ENCODE peak calls at places on chromosome 2, in nine cellular contexts. D is amygdala, U is iPS-NIHi11, Y is pulmonary artery endothelial cell, G is erythroblast, O is posterior cingulate gyrus, K is fibroblast of pulmonary artery, E is HCT116, P is T-helper 2 cell. W is an unnamed sample.

GRCh38 chr2:47334356-47335136 is 68.4 kb upstream of the MSH2 start:
- DNase-seq in P (no peak), D (no peak), G (peak), E (no peak), U (no peak), K (no peak), O (no peak), Y (no peak), W (peak)

GRCh38 chr2:100470182-100470581 is at the start of gene NMS:
- DNase-seq in G (no peak), D (no peak), U (no peak), O (no peak), E (no peak), K (no peak), P (no peak), Y (no peak), W (no peak)

GRCh38 chr2:64913357-64913869 is 75.8 kb upstream of the SLC1A4 start:
- DNase-seq in K (no peak), P (no peak), U (peak), D (no peak), O (no peak), E (peak), G (peak), Y (no peak), W (no peak)

GRCh38 chr2:38214209-38214717 is 138.3 kb upstream of the CYP1B1 start:
- DNase-seq in K (no peak), D (no peak), G (no peak), U (no peak), P (no peak), E (no peak), Y (no peak), O (no peak), W (peak)

GRCh38 chr2:208350610-208351009 is 56.0 kb upstream of the PTH2R start:
- DNase-seq in D (no peak), U (no peak), G (no peak), E (no peak), P (no peak), O (no peak), K (peak), Y (no peak), W (no peak)

GRCh38 chr2:20614201-20615045 is 36.5 kb downstream of the HS1BP3 start:
- DNase-seq in O (peak), P (no peak), E (no peak), G (no peak), K (no peak), D (no peak), U (peak), Y (no peak), W (peak)

GRCh38 chr2:147420517-147420916 is 424.3 kb upstream of the ACVR2A start:
- DNase-seq in P (no peak), U (peak), O (no peak), K (no peak), E (no peak), D (no peak), G (no peak), Y (no peak), W (no peak)

GRCh38 chr2:222796413-222797103 is 64.3 kb upstream of the ACSL3 start:
- DNase-seq in O (no peak), E (no peak), Y (no peak), U (no peak), P (no peak), K (no peak), D (no peak), G (no peak), W (no peak)

GRCh38 chr2:231926180-231926741 is at the start of gene NPPC:
- DNase-seq in U (peak), K (peak), P (no peak), G (peak), O (peak), D (no peak), E (no peak), Y (no peak), W (peak)

GRCh38 chr2:127901339-127902072 is 15.8 kb upstream of the AMMECR1L start:
- DNase-seq in K (peak), G (no peak), U (no peak), O (peak), Y (no peak), P (no peak), D (peak), E (no peak), W (no peak)

GRCh38 chr2:42495234-42495581 is 1.4 kb upstream of the KCNG3 start:
- DNase-seq in E (no peak), D (no peak), P (no peak), O (no peak), G (no peak), U (no peak), Y (no peak), K (no peak), W (no peak)

GRCh38 chr2:224334083-224334482 is 67.8 kb downstream of the FAM124B start:
- DNase-seq in E (no peak), U (no peak), G (no peak), K (no peak), P (no peak), Y (no peak), O (no peak), D (no peak), W (no peak)

GRCh38 chr2:22355816-22356433 is 1029.1 kb upstream of the KLHL29 start:
- DNase-seq in G (peak), Y (no peak), D (peak), P (no peak), O (peak), K (peak), E (no peak), U (peak), W (peak)

GRCh38 chr2:43273477-43273876 is 47.1 kb upstream of the ZFP36L2 start:
- DNase-seq in U (no peak), K (no peak), D (no peak), Y (no peak), E (no peak), O (no peak), G (no peak), P (no peak), W (no peak)

GRCh38 chr2:85156141-85156540 is 22.9 kb downstream of the TCF7L1 start:
- DNase-seq in P (no peak), D (no peak), K (peak), E (no peak), O (no peak), G (no peak), Y (no peak), U (no peak), W (peak)

GRCh38 chr2:239824051-239824694 is 201.0 kb downstream of the NDUFA10 start:
- DNase-seq in U (peak), G (peak), P (no peak), O (no peak), E (peak), K (no peak), D (no peak), Y (no peak), W (peak)

GRCh38 chr2:184312970-184313369 is 285.4 kb upstream of the ZNF804A start:
- DNase-seq in E (no peak), P (no peak), G (no peak), U (no peak), Y (no peak), D (no peak), O (no peak), K (no peak), W (no peak)

GRCh38 chr2:85733121-85733960 is 20.4 kb upstream of the ATOH8 start:
- DNase-seq in Y (no peak), K (no peak), D (no peak), E (no peak), P (no peak), O (no peak), G (no peak), U (no peak), W (no peak)

GRCh38 chr2:214674278-214674677 is 135.2 kb downstream of the BARD1 start:
- DNase-seq in P (no peak), G (no peak), O (no peak), K (no peak), U (no peak), E (no peak), Y (no peak), D (no peak), W (no peak)

GRCh38 chr2:109721626-109722025 is 72.5 kb upstream of the RGPD5 start:
- DNase-seq in O (no peak), E (no peak), U (no peak), G (no peak), K (no peak), P (no peak), D (no peak), Y (no peak), W (no peak)

GRCh38 chr2:28681216-28681981 is 70.2 kb upstream of the PPP1CB start:
- DNase-seq in O (no peak), D (no peak), E (no peak), P (peak), G (no peak), K (peak), Y (peak), U (peak), W (peak)

W was measured in lung microvascular endothelial cell.